ENCODE peak calls at places on chromosomes 1 and 21, in five cellular contexts. X is activated T-cell treated with anti-CD3 and anti-CD28 coated beads for 48 hours; W is H54; H is stimulated activated CD4-positive, alpha-beta T cell treated with anti-CD3 and anti-CD28 coated beads, Interleukin-1b, Interleukin-23, amount 100 ng/mL, for 48 hours; D is T-helper 17 cell. E is an unnamed sample.

GRCh38 chr1:41900611-41901444 is 17.9 kb downstream of the HIVEP3 start:
- DNase-seq in H (no peak), D (no peak), X (no peak), W (peak; percentile 66), E (no peak)

GRCh38 chr21:37206531-37206930 is 60.6 kb downstream of the VPS26C start:
- DNase-seq in H (no peak), X (no peak), D (no peak), W (no peak), E (no peak)

GRCh38 chr1:233700338-233700737 is 86.4 kb downstream of the KCNK1 start:
- DNase-seq in D (no peak), H (no peak), W (no peak), X (no peak), E (no peak)

GRCh38 chr1:212500986-212501385 is 68.3 kb downstream of the NENF start:
- DNase-seq in H (no peak), D (no peak), W (no peak), X (no peak), E (no peak)

GRCh38 chr1:227948493-227949260 is 945 bp upstream of the WNT9A start:
- DNase-seq in H (no peak), W (no peak), D (no peak), X (no peak), E (peak; percentile 44)

GRCh38 chr1:159879977-159880376 is 17.5 kb upstream of the VSIG8 start:
- DNase-seq in W (peak; percentile 54), D (no peak), H (no peak), X (no peak), E (no peak)

GRCh38 chr1:33007190-33008050 is 29.3 kb downstream of the AK2 start:
- DNase-seq in X (no peak), H (no peak), W (peak; percentile 88), D (no peak), E (no peak)

GRCh38 chr1:31306278-31306677 is 9.4 kb downstream of the ZCCHC17 start:
- DNase-seq in D (no peak), H (no peak), X (no peak), W (peak; percentile 50), E (no peak)

E was measured in left lung.